ENCODE peak calls at places on chromosomes 5 and 9, in seven cellular contexts. A is IMR-90, M is A549, K is H1, I is GM12878, D is HCT116, G is K562. N is an unnamed sample.

GRCh38 chr5:57432876-57433275 is 49.7 kb downstream of the ACTBL2 start:
- DNase-seq in A (no peak), M (peak), K (no peak), I (no peak), D (peak), G (no peak), N (peak)

GRCh38 chr9:114989600-114990410 is 59.4 kb upstream of the TNFSF8 start:
- DNase-seq in A (no peak), M (no peak), K (no peak), I (peak), D (no peak), G (no peak), N (no peak)

GRCh38 chr9:116051528-116051927 is 102.1 kb upstream of the PAPPA start:
- DNase-seq in A (no peak), M (no peak), K (no peak), I (no peak), D (no peak), G (no peak), N (no peak)

GRCh38 chr5:135033026-135033861 is 784 bp downstream of the PITX1 start:
- DNase-seq in A (peak), M (peak), K (no peak), I (no peak), D (no peak), G (peak), N (peak)

GRCh38 chr5:149128023-149128875 is 13.0 kb upstream of the ABLIM3 start:
- DNase-seq in A (peak), M (peak), K (no peak), I (no peak), D (no peak), G (peak), N (no peak)

GRCh38 chr5:158802941-158803341 is 296.8 kb downstream of the EBF1 start:
- DNase-seq in A (peak), M (no peak), K (no peak), I (no peak), D (no peak), G (no peak), N (no peak)

GRCh38 chr5:172646716-172647285 is 5.7 kb downstream of the NEURL1B start:
- DNase-seq in A (peak), M (peak), K (no peak), I (no peak), D (no peak), G (peak), N (peak)

GRCh38 chr9:124658165-124659017 is 112.7 kb downstream of the NR6A1 start:
- DNase-seq in A (peak), M (peak), K (no peak), I (peak), D (peak), G (peak), N (peak)

GRCh38 chr9:128136816-128137793 is 9.6 kb upstream of the PTGES2 start:
- DNase-seq in A (peak), M (no peak), K (no peak), I (no peak), D (no peak), G (peak), N (no peak)

GRCh38 chr5:83035373-83036170 is 41.6 kb downstream of the TMEM167A start:
- DNase-seq in A (no peak), M (no peak), K (no peak), I (no peak), D (no peak), G (no peak), N (no peak)

GRCh38 chr5:178069909-178070308 is 43.4 kb upstream of the N4BP3 start:
- DNase-seq in A (peak), M (peak), K (no peak), I (no peak), D (peak), G (peak), N (peak)

GRCh38 chr9:134968011-134968822 is 50.5 kb upstream of the FCN1 start:
- DNase-seq in A (peak), M (no peak), K (no peak), I (no peak), D (no peak), G (no peak), N (no peak)
- TF ChIP-seq CEBPB in A (no peak), M (no peak), K (no peak), I (no peak), D (no peak), G (no peak), N (no peak)

DNA sequence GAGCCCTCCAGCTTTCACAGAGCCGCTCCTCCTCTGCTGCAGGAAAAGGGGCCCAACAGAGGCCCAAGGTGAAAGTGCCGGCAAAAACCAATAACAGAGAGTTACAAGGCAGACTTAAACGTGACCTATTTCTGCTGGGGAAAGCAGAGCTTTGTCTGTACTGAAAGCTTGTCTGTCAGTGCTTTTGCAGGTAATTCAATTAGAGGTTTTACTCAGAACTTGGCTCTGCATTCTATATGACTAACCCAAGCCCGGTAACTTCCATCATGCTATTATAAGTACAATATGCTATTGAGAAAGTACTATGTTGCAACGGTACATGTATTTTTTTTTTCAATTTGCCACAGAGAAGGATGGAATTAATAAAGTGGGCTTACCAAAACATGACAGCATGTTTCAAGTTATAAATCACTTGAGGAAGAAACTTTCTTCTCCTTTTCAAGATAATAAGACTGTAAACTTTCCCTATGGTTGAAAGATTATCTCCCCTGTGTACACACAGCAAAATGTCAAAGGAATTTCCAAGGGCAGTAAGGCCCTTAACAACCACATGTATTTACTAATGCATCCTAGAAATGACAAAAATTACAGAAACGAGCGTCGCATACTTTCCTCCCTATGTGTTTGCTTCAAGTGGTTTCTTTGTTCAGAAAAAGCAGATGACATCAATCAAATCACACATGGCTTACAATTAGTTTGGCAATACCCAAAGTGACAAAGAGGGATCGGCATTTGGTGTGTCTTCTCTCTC is 282.5 kb downstream of the EFNA5 start:
- DNase-seq in A (peak), M (no peak), K (no peak), I (peak), D (no peak), G (no peak), N (no peak)
- TF ChIP-seq CEBPB in A (peak), M (peak), K (no peak), I (no peak), D (no peak), G (no peak), N (no peak)

GRCh38 chr9:95206143-95206542 is 111.4 kb downstream of the FANCC start:
- DNase-seq in A (peak), M (no peak), K (no peak), I (no peak), D (no peak), G (no peak), N (no peak)
- TF ChIP-seq CEBPB in A (no peak), M (no peak), K (no peak), I (no peak), D (no peak), G (no peak), N (no peak)

GRCh38 chr5:139149477-139150199 is 48.5 kb downstream of the SIL1 start:
- DNase-seq in A (peak), M (no peak), K (no peak), I (no peak), D (no peak), G (no peak), N (no peak)
- TF ChIP-seq CEBPB in A (peak), M (no peak), K (no peak), I (no peak), D (no peak), G (peak), N (no peak)

GRCh38 chr9:134559013-134559412 is 82.6 kb upstream of the COL5A1 start:
- DNase-seq in A (no peak), M (no peak), K (no peak), I (no peak), D (no peak), G (no peak), N (no peak)
- TF ChIP-seq CEBPB in A (no peak), M (no peak), K (no peak), I (no peak), D (no peak), G (no peak), N (no peak)

DNA sequence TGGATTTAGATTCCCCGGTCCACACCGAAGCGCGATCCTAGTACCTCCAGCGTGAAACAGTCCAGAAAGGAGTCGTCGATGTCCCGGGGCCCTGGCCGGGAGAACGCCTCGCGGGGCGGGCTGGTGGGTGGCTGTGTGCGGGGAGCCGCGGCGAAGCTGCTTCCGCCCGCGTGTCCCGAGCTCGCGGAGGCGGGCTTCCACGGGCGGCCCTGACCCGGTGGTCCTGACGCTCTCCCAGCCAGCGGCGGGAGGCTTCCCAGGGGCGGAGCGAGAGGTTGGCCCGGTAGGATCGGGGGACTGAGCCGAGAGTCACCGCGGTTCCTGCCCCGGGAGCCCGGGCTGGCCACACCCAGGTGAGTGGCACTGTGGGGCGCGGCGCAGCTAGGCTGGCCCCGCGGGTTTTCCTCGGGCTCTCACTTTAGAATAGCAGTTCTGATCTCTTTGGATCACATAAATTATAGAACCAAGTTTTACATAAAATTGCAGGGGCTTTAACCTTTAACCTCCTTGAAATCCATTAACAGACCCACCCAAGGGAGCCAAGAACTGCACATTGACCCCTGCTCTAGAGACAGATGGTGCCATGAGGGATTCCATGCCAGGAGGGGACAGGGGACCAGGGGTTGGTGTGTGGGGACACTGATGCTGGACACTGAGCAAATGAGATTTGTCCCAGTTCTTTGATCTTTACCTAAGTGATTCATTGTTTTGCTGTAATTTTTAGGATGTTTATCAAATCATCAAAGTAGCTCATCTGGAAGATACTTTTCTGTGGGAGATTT is 29.2 kb upstream of the IL31RA start:
- DNase-seq in A (no peak), M (peak), K (no peak), I (no peak), D (no peak), G (peak), N (no peak)
- TF ChIP-seq CEBPB in A (no peak), M (no peak), K (no peak), I (no peak), D (no peak), G (no peak), N (no peak)

GRCh38 chr5:139571966-139572365 is 10.8 kb downstream of the UBE2D2 start:
- DNase-seq in A (no peak), M (no peak), K (no peak), I (no peak), D (no peak), G (no peak), N (no peak)
- TF ChIP-seq CEBPB in A (peak), M (no peak), K (no peak), I (no peak), D (no peak), G (no peak), N (no peak)

DNA sequence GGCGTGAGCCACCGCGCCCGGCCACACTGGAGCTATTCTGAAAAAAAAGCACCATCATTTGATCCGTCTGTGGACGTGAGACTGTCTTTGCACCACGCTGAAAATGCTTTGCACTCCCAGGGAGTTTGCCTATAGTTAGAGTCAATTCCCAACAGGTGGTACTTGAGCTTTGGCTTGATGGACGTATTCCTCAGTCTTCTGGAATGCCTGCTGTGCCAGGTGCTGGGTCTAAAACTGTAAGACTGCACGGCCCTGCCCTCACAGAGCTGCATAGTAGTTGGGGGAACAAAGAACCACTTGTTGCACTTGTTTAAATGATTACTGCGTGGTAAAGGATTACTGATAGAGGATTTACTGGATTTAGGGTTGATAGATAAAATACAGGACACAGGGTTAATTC is 3.4 kb upstream of the CCNO start:
- DNase-seq in A (no peak), M (no peak), K (no peak), I (no peak), D (no peak), G (no peak), N (no peak)
- TF ChIP-seq CEBPB in A (no peak), M (no peak), K (no peak), I (no peak), D (no peak), G (no peak), N (no peak)